ENCODE peak calls at places on chromosomes 6 and 20, in four cellular contexts. O is posterior cingulate gyrus, K is activated T-helper 1 cell treated with Interleukin-2 at 50 U/mL for 16 hours, A is fibroblast of lung. H is an unnamed sample.

GRCh38 chr6:14792118-14792955 is 453.5 kb upstream of the JARID2 start:
- DNase-seq in O (no peak), K (no peak), A (no peak), H (no peak)

GRCh38 chr6:36130672-36131516 is 581 bp downstream of the MAPK13 start:
- DNase-seq in O (no peak), K (no peak), A (no peak), H (peak; percentile 48)

GRCh38 chr6:51846531-51846930 is 240.9 kb downstream of the PKHD1 start:
- DNase-seq in O (no peak), K (no peak), A (no peak), H (no peak)

GRCh38 chr6:87929843-87930288 is 117.8 kb upstream of the SPACA1 start:
- DNase-seq in O (peak; percentile 77), K (peak; percentile 23), A (peak; percentile 82), H (peak; percentile 27)

GRCh38 chr6:38578075-38578474 is 61.7 kb downstream of the BTBD9 start:
- DNase-seq in O (no peak), K (no peak), A (no peak), H (no peak)

GRCh38 chr6:12818324-12818723 is 101.8 kb downstream of the PHACTR1 start:
- DNase-seq in O (no peak), K (no peak), A (no peak), H (no peak)

GRCh38 chr6:135665935-135666334 is 168.4 kb upstream of the AHI1 start:
- DNase-seq in O (no peak), K (no peak), A (no peak), H (no peak)

GRCh38 chr6:135784493-135784892 is 67.0 kb upstream of the PDE7B start:
- DNase-seq in O (no peak), K (no peak), A (no peak), H (no peak)

GRCh38 chr6:41775293-41775882 is 4.3 kb downstream of the FRS3 start:
- DNase-seq in O (no peak), K (no peak), A (no peak), H (no peak)

GRCh38 chr20:49594143-49594928 is 26.4 kb upstream of the PTGIS start:
- DNase-seq in O (no peak), K (peak; percentile 14), A (peak; percentile 91), H (no peak)

GRCh38 chr6:30882764-30883475 is 1.4 kb upstream of the DDR1 start:
- DNase-seq in O (no peak), K (no peak), A (no peak), H (no peak)

GRCh38 chr6:135506270-135506997 is 8.9 kb upstream of the AHI1 start:
- DNase-seq in O (no peak), K (no peak), A (peak; percentile 85), H (no peak)

GRCh38 chr6:137271245-137272183 is 52.3 kb upstream of the IFNGR1 start:
- DNase-seq in O (no peak), K (no peak), A (peak; percentile 78), H (no peak)

GRCh38 chr20:4189375-4189774 is 174.0 kb upstream of the RNF24 start:
- DNase-seq in O (no peak), K (no peak), A (no peak), H (no peak)

GRCh38 chr20:33387177-33387576 is 14.1 kb downstream of the CDK5RAP1 start:
- DNase-seq in O (no peak), K (no peak), A (no peak), H (no peak)

GRCh38 chr6:139370047-139370706 is 4.3 kb downstream of the CITED2 start:
- DNase-seq in O (no peak), K (no peak), A (peak; percentile 93), H (no peak)

GRCh38 chr20:51318058-51318960 is 224.2 kb downstream of the NFATC2 start:
- DNase-seq in O (no peak), K (peak; percentile 12), A (no peak), H (no peak)

GRCh38 chr6:27617700-27618689 is 145.1 kb upstream of the ZNF184 start:
- DNase-seq in O (no peak), K (no peak), A (peak; percentile 57), H (no peak)

GRCh38 chr6:32218167-32218566 is 5.7 kb downstream of the NOTCH4 start:
- DNase-seq in O (no peak), K (no peak), A (no peak), H (no peak)

GRCh38 chr20:50385733-50386640 is 124.2 kb upstream of the PTPN1 start:
- DNase-seq in O (no peak), K (peak; percentile 12), A (peak; percentile 47), H (no peak)

GRCh38 chr20:2093200-2093781 is 8.3 kb upstream of the STK35 start:
- DNase-seq in O (no peak), K (no peak), A (peak; percentile 5), H (no peak)

GRCh38 chr6:149300563-149300962 is 16.9 kb upstream of the TAB2 start:
- DNase-seq in O (no peak), K (no peak), A (no peak), H (no peak)

GRCh38 chr6:152701081-152701862 is 3.6 kb downstream of the MYCT1 start:
- DNase-seq in O (no peak), K (no peak), A (peak; percentile 21), H (no peak)

GRCh38 chr6:16322666-16323312 is 84.4 kb downstream of the GMPR start:
- DNase-seq in O (no peak), K (peak; percentile 55), A (peak; percentile 96), H (peak; percentile 68)

GRCh38 chr20:63532449-63532971 is 4.7 kb downstream of the PTK6 start:
- DNase-seq in O (no peak), K (no peak), A (no peak), H (no peak)

GRCh38 chr20:51156796-51157119 is 133.9 kb upstream of the KCNG1 start:
- DNase-seq in O (no peak), K (no peak), A (peak; percentile 3), H (no peak)

GRCh38 chr6:170285482-170285881 is 5.4 kb downstream of the DLL1 start:
- DNase-seq in O (no peak), K (no peak), A (no peak), H (no peak)

GRCh38 chr6:118739976-118740771 is 88.8 kb upstream of the CEP85L start:
- DNase-seq in O (no peak), K (no peak), A (peak; percentile 42), H (no peak)

GRCh38 chr6:136967874-136968752 is 46.0 kb downstream of the SLC35D3 start:
- DNase-seq in O (no peak), K (peak; percentile 29), A (peak; percentile 61), H (peak; percentile 59)

GRCh38 chr6:46056906-46057529 is 41.4 kb upstream of the CLIC5 start:
- DNase-seq in O (no peak), K (no peak), A (no peak), H (no peak)

GRCh38 chr6:26327450-26328264 is 37.3 kb upstream of the BTN3A2 start:
- DNase-seq in O (no peak), K (no peak), A (peak; percentile 83), H (peak; percentile 24)

GRCh38 chr6:113645576-113645970 is 211.6 kb upstream of the MARCKS start:
- DNase-seq in O (no peak), K (no peak), A (peak; percentile 41), H (no peak)

GRCh38 chr20:46040902-46041535 is 12.0 kb downstream of the SLC12A5 start:
- DNase-seq in O (no peak), K (peak; percentile 13), A (peak; percentile 25), H (peak; percentile 38)

GRCh38 chr6:68127066-68127465 is 508.0 kb upstream of the ADGRB3 start:
- DNase-seq in O (no peak), K (no peak), A (no peak), H (no peak)

GRCh38 chr20:3173582-3174441 is 463 bp upstream of the LZTS3 start:
- DNase-seq in O (peak; percentile 88), K (peak; percentile 85), A (peak; percentile 68), H (peak; percentile 92)